ENCODE peak calls at places on chromosomes 12 and 14, in nine cellular contexts. L is endodermal cell, J is heart left ventricle, U is PC-3, Z is spleen, I is kidney, V is heart right ventricle, A is fibroblast of mammary gland, C is epithelial cell of esophagus. T is an unnamed sample.

GRCh38 chr12:32107376-32108267 is 975 bp downstream of the BICD1 start:
- DNase-seq in L (peak), J (no peak), U (peak), Z (no peak), I (no peak), V (no peak), A (peak), C (peak), T (peak)

GRCh38 chr14:105602799-105603763 is 76.7 kb downstream of the TMEM121 start:
- DNase-seq in L (no peak), J (no peak), U (no peak), Z (peak), I (peak), V (no peak), A (no peak), C (no peak), T (no peak)

GRCh38 chr12:53078425-53079225 is 565 bp downstream of the SPRYD3 start:
- DNase-seq in L (no peak), J (no peak), U (peak), Z (no peak), I (peak), V (no peak), A (peak), C (peak), T (no peak)

GRCh38 chr14:104265918-104266642 is 127.7 kb downstream of the KIF26A start:
- DNase-seq in L (peak), J (peak), U (no peak), Z (no peak), I (peak), V (no peak), A (no peak), C (no peak), T (no peak)

GRCh38 chr14:68364823-68365222 is 428.0 kb downstream of the ZFP36L1 start:
- DNase-seq in L (peak), J (no peak), U (no peak), Z (no peak), I (no peak), V (no peak), A (no peak), C (no peak), T (no peak)

GRCh38 chr12:76503957-76504356 is 55.6 kb downstream of the OSBPL8 start:
- DNase-seq in L (no peak), J (no peak), U (no peak), Z (no peak), I (no peak), V (no peak), A (no peak), C (no peak), T (no peak)

GRCh38 chr14:27725482-27725881 is 1041.1 kb upstream of the FOXG1 start:
- DNase-seq in L (no peak), J (no peak), U (no peak), Z (no peak), I (no peak), V (no peak), A (no peak), C (no peak), T (no peak)

GRCh38 chr12:57511588-57512325 is 8.6 kb downstream of the DDIT3 start:
- DNase-seq in L (no peak), J (no peak), U (no peak), Z (peak), I (no peak), V (no peak), A (no peak), C (no peak), T (no peak)

GRCh38 chr14:51750542-51750941 is 98.8 kb downstream of the FRMD6 start:
- DNase-seq in L (peak), J (no peak), U (no peak), Z (no peak), I (no peak), V (no peak), A (no peak), C (no peak), T (no peak)

GRCh38 chr12:50505945-50506344 is 1.2 kb downstream of the DIP2B start:
- DNase-seq in L (no peak), J (peak), U (peak), Z (no peak), I (no peak), V (no peak), A (peak), C (no peak), T (no peak)

GRCh38 chr12:87760943-87761342 is 268.3 kb downstream of the C12orf50 start:
- DNase-seq in L (no peak), J (no peak), U (no peak), Z (no peak), I (no peak), V (no peak), A (no peak), C (no peak), T (peak)

GRCh38 chr12:1977109-1977508 is 27.1 kb downstream of the DCP1B start:
- DNase-seq in L (no peak), J (no peak), U (no peak), Z (no peak), I (no peak), V (no peak), A (no peak), C (no peak), T (no peak)

GRCh38 chr12:127677537-127678131 is 589.3 kb upstream of the TMEM132C start:
- DNase-seq in L (peak), J (peak), U (peak), Z (no peak), I (peak), V (peak), A (peak), C (peak), T (peak)

GRCh38 chr14:86847176-86847575 is 1145.8 kb downstream of the GALC start:
- DNase-seq in L (no peak), J (no peak), U (no peak), Z (no peak), I (no peak), V (no peak), A (no peak), C (no peak), T (no peak)

GRCh38 chr14:104361921-104362681 is 217.5 kb upstream of the C14orf180 start:
- DNase-seq in L (peak), J (no peak), U (no peak), Z (peak), I (peak), V (no peak), A (no peak), C (no peak), T (no peak)

GRCh38 chr14:76497550-76498484 is 121.9 kb downstream of the ESRRB start:
- DNase-seq in L (peak), J (no peak), U (peak), Z (peak), I (peak), V (no peak), A (no peak), C (no peak), T (no peak)

GRCh38 chr12:48542300-48542928 is 17.0 kb downstream of the OR8S1 start:
- DNase-seq in L (peak), J (no peak), U (peak), Z (no peak), I (no peak), V (peak), A (peak), C (peak), T (peak)

GRCh38 chr12:50057000-50057841 is at the start of gene ASIC1:
- DNase-seq in L (peak), J (peak), U (peak), Z (no peak), I (peak), V (peak), A (peak), C (peak), T (peak)

GRCh38 chr12:91317324-91317723 is 134.7 kb upstream of the DCN start:
- DNase-seq in L (no peak), J (no peak), U (no peak), Z (no peak), I (no peak), V (no peak), A (no peak), C (no peak), T (no peak)

GRCh38 chr12:20211537-20211936 is 156.8 kb upstream of the PDE3A start:
- DNase-seq in L (no peak), J (no peak), U (no peak), Z (no peak), I (no peak), V (no peak), A (no peak), C (no peak), T (peak)

DNA sequence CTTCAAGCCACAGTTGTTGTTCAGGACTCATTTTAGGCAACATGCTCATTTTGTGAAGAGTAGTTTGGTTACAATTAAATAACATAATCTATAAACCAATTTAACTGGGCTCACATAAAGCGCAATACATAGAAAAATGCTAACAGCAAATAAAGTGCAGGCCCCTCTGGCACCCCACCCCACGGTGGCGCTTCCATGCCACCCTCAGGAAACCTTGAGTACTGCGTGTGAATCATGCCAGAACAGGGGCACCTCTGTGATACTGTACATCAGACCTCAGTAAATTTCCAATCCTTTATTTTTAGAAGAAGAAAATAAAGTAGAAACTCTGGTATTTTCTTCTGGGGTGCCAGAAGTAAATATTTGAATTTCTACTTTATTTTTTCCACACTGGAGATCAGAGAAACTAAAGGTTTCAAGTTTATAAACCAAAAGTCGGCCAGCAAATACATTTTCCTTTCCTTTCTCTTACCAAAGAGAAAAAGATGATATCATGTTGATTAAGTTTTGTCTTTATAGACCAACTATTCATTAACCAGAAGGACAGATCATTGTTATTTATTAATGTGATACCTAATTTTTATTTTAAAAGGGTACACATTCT is 316.8 kb downstream of the PAWR start:
- DNase-seq in L (peak), J (no peak), U (peak), Z (no peak), I (no peak), V (no peak), A (peak), C (peak), T (peak)
- TF ChIP-seq CTCF in L (peak), J (peak), U (peak), Z (no peak), I (peak), V (peak), A (peak), C (peak), T (peak)

DNA sequence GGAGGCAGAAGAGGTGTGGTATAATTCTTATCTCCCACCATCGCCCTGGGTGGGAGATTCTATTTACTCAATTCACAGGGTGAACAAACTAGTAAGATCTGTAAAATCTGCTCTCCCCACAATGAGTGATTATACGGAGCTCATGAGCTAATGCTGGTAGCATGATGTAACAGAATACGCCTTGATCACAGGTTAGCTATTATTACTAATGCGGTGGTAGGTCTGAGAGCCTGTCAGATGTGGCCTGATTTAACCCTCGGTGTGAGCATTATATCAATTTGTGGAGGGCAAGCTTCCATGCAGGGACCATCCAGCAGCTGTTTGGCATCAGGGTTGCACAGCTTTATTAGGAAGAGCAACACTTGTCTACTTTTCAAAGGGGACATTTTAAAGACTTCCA is 18.5 kb downstream of the TSHR start:
- DNase-seq in L (no peak), J (no peak), U (no peak), Z (no peak), I (no peak), V (no peak), A (peak), C (peak), T (no peak)
- H3K4me3 ChIP-seq in L (no peak), J (no peak), U (no peak), Z (no peak), I (no peak), V (no peak), A (no peak), C (no peak), T (no peak)

DNA sequence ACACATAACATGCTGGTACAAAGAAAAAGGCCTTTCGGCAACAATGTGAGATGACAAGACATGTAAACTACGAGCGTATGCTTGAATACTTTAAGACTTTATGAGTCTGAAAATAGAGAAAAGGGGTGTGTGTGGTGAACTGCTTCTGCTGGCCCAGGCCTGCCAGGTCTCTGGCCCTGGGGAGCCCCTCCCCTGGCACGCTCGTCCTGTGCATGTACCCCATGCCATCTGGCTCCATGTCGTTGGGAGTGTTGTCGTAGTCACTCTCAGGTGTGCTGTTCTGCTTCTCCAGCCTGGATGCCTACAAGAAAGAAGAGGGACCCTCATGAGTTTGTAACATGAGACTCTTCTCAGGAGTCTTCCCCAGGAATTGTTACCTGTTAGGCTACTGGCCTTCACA is 38.9 kb downstream of the TCHP start:
- DNase-seq in L (no peak), J (no peak), U (no peak), Z (no peak), I (no peak), V (no peak), A (no peak), C (no peak), T (no peak)
- TF ChIP-seq CTCF in L (no peak), J (no peak), U (no peak), Z (no peak), I (no peak), V (no peak), A (no peak), C (no peak), T (no peak)

GRCh38 chr12:6370576-6370935 is 4.8 kb downstream of the SCNN1A start:
- DNase-seq in L (peak), J (no peak), U (no peak), Z (peak), I (peak), V (no peak), A (no peak), C (no peak), T (no peak)
- H3K4me3 ChIP-seq in L (peak), J (no peak), U (no peak), Z (no peak), I (peak), V (no peak), A (no peak), C (peak), T (no peak)

GRCh38 chr12:122399254-122399591 is 23.2 kb downstream of the CLIP1 start:
- DNase-seq in L (no peak), J (no peak), U (no peak), Z (no peak), I (no peak), V (no peak), A (peak), C (no peak), T (no peak)

GRCh38 chr12:122392411-122392810 is 30.1 kb downstream of the CLIP1 start:
- DNase-seq in L (no peak), J (no peak), U (no peak), Z (no peak), I (no peak), V (no peak), A (no peak), C (no peak), T (no peak)

GRCh38 chr12:122394626-122395194 is 27.8 kb downstream of the CLIP1 start:
- DNase-seq in L (no peak), J (no peak), U (no peak), Z (no peak), I (no peak), V (no peak), A (peak), C (no peak), T (no peak)

GRCh38 chr12:122393822-122394221 is 28.6 kb downstream of the CLIP1 start:
- DNase-seq in L (no peak), J (no peak), U (no peak), Z (no peak), I (no peak), V (no peak), A (no peak), C (no peak), T (no peak)

GRCh38 chr12:122395319-122395718 is 27.1 kb downstream of the CLIP1 start:
- DNase-seq in L (no peak), J (no peak), U (peak), Z (no peak), I (no peak), V (no peak), A (peak), C (peak), T (no peak)
- TF ChIP-seq CTCF in L (no peak), J (no peak), U (no peak), Z (no peak), I (no peak), V (no peak), A (no peak), C (no peak), T (no peak)

DNA sequence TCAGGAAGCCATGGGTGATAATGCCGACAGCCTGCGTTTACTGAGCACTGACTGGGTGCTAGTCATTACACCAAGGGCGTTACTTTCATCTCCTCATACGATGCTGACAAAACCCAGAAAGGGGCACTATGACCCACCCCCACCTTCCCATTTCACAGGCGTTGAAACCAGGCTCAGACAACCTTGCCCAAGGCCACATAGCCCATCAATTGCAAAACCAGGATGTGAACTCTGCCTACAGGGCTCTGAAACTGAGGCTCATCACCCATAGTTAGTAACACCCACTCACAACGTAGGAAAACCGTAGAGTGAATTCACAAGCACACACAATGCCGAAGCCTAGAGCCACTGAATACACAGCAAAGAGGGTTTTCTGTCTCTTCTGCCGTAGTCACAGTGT is 119.9 kb downstream of the RIMBP2 start:
- DNase-seq in L (no peak), J (no peak), U (no peak), Z (no peak), I (no peak), V (no peak), A (no peak), C (no peak), T (no peak)
- H3K4me3 ChIP-seq in L (no peak), J (no peak), U (no peak), Z (no peak), I (no peak), V (no peak), A (no peak), C (no peak), T (no peak)

GRCh38 chr14:30753452-30753851 is 120.9 kb upstream of the COCH start:
- DNase-seq in L (no peak), J (no peak), U (no peak), Z (no peak), I (no peak), V (no peak), A (no peak), C (no peak), T (no peak)

GRCh38 chr14:30754778-30755177 is 119.6 kb upstream of the COCH start:
- DNase-seq in L (no peak), J (no peak), U (no peak), Z (no peak), I (no peak), V (no peak), A (no peak), C (no peak), T (no peak)

GRCh38 chr14:30756594-30756993 is 117.8 kb upstream of the COCH start:
- DNase-seq in L (no peak), J (no peak), U (no peak), Z (no peak), I (no peak), V (no peak), A (no peak), C (no peak), T (no peak)

GRCh38 chr14:30748343-30748742 is 126.0 kb upstream of the COCH start:
- DNase-seq in L (no peak), J (no peak), U (no peak), Z (no peak), I (no peak), V (no peak), A (no peak), C (no peak), T (no peak)

GRCh38 chr14:30751646-30752416 is 122.5 kb upstream of the COCH start:
- DNase-seq in L (peak), J (no peak), U (no peak), Z (no peak), I (no peak), V (no peak), A (no peak), C (no peak), T (no peak)
- TF ChIP-seq CTCF in L (peak), J (no peak), U (peak), Z (no peak), I (no peak), V (no peak), A (no peak), C (no peak), T (no peak)

T was measured in cardiac muscle cell.